ENCODE peak calls at places on chromosomes 2 and 18, in four cellular contexts. One of them, this sample, is unnamed.

GRCh38 chr18:45755936-45756335 is 32.0 kb downstream of the SLC14A1 start:
- DNase-seq in epithelial cell of prostate: no peak
- DNase-seq in activated naive CD4-positive, alpha-beta T cell: no peak
- DNase-seq in dorsolateral prefrontal cortex: no peak
- DNase-seq in this sample: no peak

GRCh38 chr2:239831272-239831731 is 193.8 kb downstream of the NDUFA10 start:
- DNase-seq in dorsolateral prefrontal cortex: no peak
- DNase-seq in epithelial cell of prostate: no peak
- DNase-seq in activated naive CD4-positive, alpha-beta T cell: no peak
- DNase-seq in this sample: no peak

GRCh38 chr2:162839419-162839818 is 852 bp upstream of the KCNH7 start:
- DNase-seq in dorsolateral prefrontal cortex: peak; percentile 27
- DNase-seq in activated naive CD4-positive, alpha-beta T cell: no peak
- DNase-seq in epithelial cell of prostate: no peak
- DNase-seq in this sample: no peak

GRCh38 chr2:104826016-104826415 is 27.9 kb upstream of the POU3F3 start:
- DNase-seq in dorsolateral prefrontal cortex: no peak
- DNase-seq in activated naive CD4-positive, alpha-beta T cell: no peak
- DNase-seq in epithelial cell of prostate: no peak
- DNase-seq in this sample: no peak

GRCh38 chr18:52452427-52452826 is 112.4 kb downstream of the DCC start:
- DNase-seq in dorsolateral prefrontal cortex: no peak
- DNase-seq in activated naive CD4-positive, alpha-beta T cell: no peak
- DNase-seq in epithelial cell of prostate: no peak
- DNase-seq in this sample: no peak

GRCh38 chr18:67938691-67939090 is 422.2 kb upstream of the DSEL start:
- DNase-seq in dorsolateral prefrontal cortex: no peak
- DNase-seq in activated naive CD4-positive, alpha-beta T cell: no peak
- DNase-seq in epithelial cell of prostate: no peak
- DNase-seq in this sample: no peak

GRCh38 chr2:45729753-45730512 is 78.5 kb downstream of the PRKCE start:
- DNase-seq in activated naive CD4-positive, alpha-beta T cell: no peak
- DNase-seq in dorsolateral prefrontal cortex: no peak
- DNase-seq in epithelial cell of prostate: no peak
- DNase-seq in this sample: no peak

GRCh38 chr2:219331560-219332213 is 857 bp downstream of the RESP18 start:
- DNase-seq in dorsolateral prefrontal cortex: no peak
- DNase-seq in epithelial cell of prostate: no peak
- DNase-seq in activated naive CD4-positive, alpha-beta T cell: no peak
- DNase-seq in this sample: no peak

GRCh38 chr2:85933753-85934594 is 45.2 kb upstream of the ST3GAL5 start:
- DNase-seq in epithelial cell of prostate: no peak
- DNase-seq in activated naive CD4-positive, alpha-beta T cell: no peak
- DNase-seq in dorsolateral prefrontal cortex: no peak
- DNase-seq in this sample: no peak

GRCh38 chr18:68449292-68449691 is 265.6 kb downstream of the TMX3 start:
- DNase-seq in activated naive CD4-positive, alpha-beta T cell: no peak
- DNase-seq in dorsolateral prefrontal cortex: no peak
- DNase-seq in epithelial cell of prostate: no peak
- DNase-seq in this sample: no peak

GRCh38 chr2:29225814-29226213 is 110.6 kb downstream of the CLIP4 start:
- DNase-seq in dorsolateral prefrontal cortex: no peak
- DNase-seq in epithelial cell of prostate: no peak
- DNase-seq in activated naive CD4-positive, alpha-beta T cell: no peak
- DNase-seq in this sample: no peak

GRCh38 chr2:152171733-152172132 is 3.8 kb downstream of the STAM2 start:
- DNase-seq in activated naive CD4-positive, alpha-beta T cell: no peak
- DNase-seq in dorsolateral prefrontal cortex: no peak
- DNase-seq in epithelial cell of prostate: peak; percentile 51
- DNase-seq in this sample: no peak

GRCh38 chr2:186588421-186588820 is 1.4 kb upstream of the ITGAV start:
- DNase-seq in dorsolateral prefrontal cortex: no peak
- DNase-seq in activated naive CD4-positive, alpha-beta T cell: no peak
- DNase-seq in epithelial cell of prostate: no peak
- DNase-seq in this sample: no peak

GRCh38 chr2:218832081-218832480 is 478 bp upstream of the PRKAG3 start:
- DNase-seq in activated naive CD4-positive, alpha-beta T cell: no peak
- DNase-seq in dorsolateral prefrontal cortex: no peak
- DNase-seq in epithelial cell of prostate: no peak
- DNase-seq in this sample: no peak

GRCh38 chr18:55321268-55322175 is 266.5 kb downstream of the TCF4 start:
- DNase-seq in dorsolateral prefrontal cortex: peak; percentile 91
- DNase-seq in epithelial cell of prostate: peak; percentile 33
- DNase-seq in activated naive CD4-positive, alpha-beta T cell: peak; percentile 1
- DNase-seq in this sample: peak; percentile 9

GRCh38 chr2:164485541-164485940 is 135.7 kb downstream of the GRB14 start:
- DNase-seq in epithelial cell of prostate: no peak
- DNase-seq in dorsolateral prefrontal cortex: no peak
- DNase-seq in activated naive CD4-positive, alpha-beta T cell: no peak
- DNase-seq in this sample: no peak

GRCh38 chr2:62382757-62383156 is 123.2 kb downstream of the TMEM17 start:
- DNase-seq in activated naive CD4-positive, alpha-beta T cell: no peak
- DNase-seq in dorsolateral prefrontal cortex: no peak
- DNase-seq in epithelial cell of prostate: no peak
- DNase-seq in this sample: no peak

GRCh38 chr18:30444544-30444943 is 598.0 kb downstream of the DSC3 start:
- DNase-seq in dorsolateral prefrontal cortex: no peak
- DNase-seq in activated naive CD4-positive, alpha-beta T cell: no peak
- DNase-seq in epithelial cell of prostate: no peak
- DNase-seq in this sample: no peak

GRCh38 chr18:37669991-37670534 is 104.5 kb upstream of the CELF4 start:
- DNase-seq in dorsolateral prefrontal cortex: no peak
- DNase-seq in epithelial cell of prostate: no peak
- DNase-seq in activated naive CD4-positive, alpha-beta T cell: no peak
- DNase-seq in this sample: no peak

GRCh38 chr2:127611076-127611925 is 34.7 kb upstream of the GPR17 start:
- DNase-seq in epithelial cell of prostate: no peak
- DNase-seq in dorsolateral prefrontal cortex: no peak
- DNase-seq in activated naive CD4-positive, alpha-beta T cell: no peak
- DNase-seq in this sample: no peak

GRCh38 chr2:81050580-81050979 is 746.0 kb upstream of the LRRTM1 start:
- DNase-seq in epithelial cell of prostate: no peak
- DNase-seq in dorsolateral prefrontal cortex: no peak
- DNase-seq in activated naive CD4-positive, alpha-beta T cell: no peak
- DNase-seq in this sample: no peak

GRCh38 chr2:159292157-159292556 is 5.7 kb upstream of the WDSUB1 start:
- DNase-seq in dorsolateral prefrontal cortex: no peak
- DNase-seq in activated naive CD4-positive, alpha-beta T cell: no peak
- DNase-seq in epithelial cell of prostate: no peak
- DNase-seq in this sample: no peak

GRCh38 chr2:237790353-237790752 is 8.2 kb upstream of the RBM44 start:
- DNase-seq in dorsolateral prefrontal cortex: no peak
- DNase-seq in activated naive CD4-positive, alpha-beta T cell: no peak
- DNase-seq in epithelial cell of prostate: no peak
- DNase-seq in this sample: no peak

GRCh38 chr2:181876614-181877063 is 14.9 kb upstream of the ITPRID2 start:
- DNase-seq in epithelial cell of prostate: peak; percentile 97
- DNase-seq in dorsolateral prefrontal cortex: no peak
- DNase-seq in activated naive CD4-positive, alpha-beta T cell: no peak
- DNase-seq in this sample: no peak

GRCh38 chr2:156329922-156330726 is 2.4 kb downstream of the NR4A2 start:
- DNase-seq in dorsolateral prefrontal cortex: no peak
- DNase-seq in epithelial cell of prostate: no peak
- DNase-seq in activated naive CD4-positive, alpha-beta T cell: no peak
- DNase-seq in this sample: no peak